ENCODE peak calls at places on chromosomes 2 and 18, in five cellular contexts. V, M, Q, I and W are unnamed samples.

GRCh38 chr2:20666114-20666363 is 905 bp upstream of the GDF7 start:
- DNase-seq in V (no peak), M (no peak), Q (no peak), I (no peak), W (no peak)

GRCh38 chr2:28423856-28424605 is 31.4 kb downstream of the FOSL2 start:
- DNase-seq in V (no peak), M (no peak), Q (peak), I (no peak), W (no peak)

GRCh38 chr2:66840321-66841014 is 405.5 kb downstream of the MEIS1 start:
- DNase-seq in V (no peak), M (no peak), Q (no peak), I (no peak), W (no peak)

GRCh38 chr2:183740241-183740640 is 616.0 kb downstream of the NUP35 start:
- DNase-seq in V (no peak), M (no peak), Q (no peak), I (no peak), W (no peak)

GRCh38 chr2:75074228-75074627 is 115.8 kb downstream of the POLE4 start:
- DNase-seq in V (no peak), M (no peak), Q (no peak), I (no peak), W (no peak)

GRCh38 chr2:39516347-39517101 is 79.4 kb upstream of the MAP4K3 start:
- DNase-seq in V (peak), M (no peak), Q (no peak), I (no peak), W (no peak)

GRCh38 chr2:101972621-101973434 is 18.9 kb upstream of the IL1R2 start:
- DNase-seq in V (no peak), M (no peak), Q (peak), I (no peak), W (no peak)

GRCh38 chr2:239673641-239674040 is 272.8 kb upstream of the HDAC4 start:
- DNase-seq in V (no peak), M (no peak), Q (no peak), I (no peak), W (no peak)

GRCh38 chr18:13562494-13563029 is 163.8 kb downstream of the FAM210A start:
- DNase-seq in V (no peak), M (no peak), Q (no peak), I (no peak), W (no peak)

GRCh38 chr2:176931588-176932563 is 280.7 kb upstream of the HNRNPA3 start:
- DNase-seq in V (no peak), M (no peak), Q (no peak), I (no peak), W (no peak)

GRCh38 chr2:105437708-105438103 is 38.9 kb upstream of the FHL2 start:
- DNase-seq in V (no peak), M (no peak), Q (peak), I (no peak), W (no peak)

GRCh38 chr2:152513681-152514080 is 178.7 kb downstream of the FMNL2 start:
- DNase-seq in V (no peak), M (no peak), Q (peak), I (no peak), W (no peak)

GRCh38 chr2:2109186-2109585 is 221.9 kb downstream of the MYT1L start:
- DNase-seq in V (no peak), M (no peak), Q (no peak), I (no peak), W (no peak)

GRCh38 chr18:77106331-77106730 is 26.3 kb downstream of the MBP start:
- DNase-seq in V (no peak), M (no peak), Q (no peak), I (no peak), W (peak)

GRCh38 chr2:9939587-9940485 is 11.7 kb upstream of the GRHL1 start:
- DNase-seq in V (no peak), M (no peak), Q (no peak), I (no peak), W (no peak)

GRCh38 chr18:60331890-60332289 is 40.7 kb downstream of the MC4R start:
- DNase-seq in V (no peak), M (no peak), Q (no peak), I (no peak), W (no peak)

GRCh38 chr2:211216221-211216620 is 659.8 kb downstream of the CPS1 start:
- DNase-seq in V (no peak), M (no peak), Q (no peak), I (no peak), W (no peak)

GRCh38 chr18:74115046-74115445 is 32.6 kb downstream of the FBXO15 start:
- DNase-seq in V (no peak), M (peak), Q (peak), I (no peak), W (no peak)

GRCh38 chr2:237438082-237438925 is 24.3 kb upstream of the COL6A3 start:
- DNase-seq in V (no peak), M (no peak), Q (no peak), I (peak), W (no peak)

GRCh38 chr2:85393836-85394235 is 16.3 kb downstream of the CAPG start:
- DNase-seq in V (no peak), M (peak), Q (no peak), I (peak), W (no peak)

GRCh38 chr2:85389139-85389538 is 21.0 kb downstream of the CAPG start:
- DNase-seq in V (no peak), M (peak), Q (no peak), I (peak), W (no peak)

GRCh38 chr2:85387754-85388153 is 22.4 kb downstream of the CAPG start:
- DNase-seq in V (no peak), M (no peak), Q (no peak), I (no peak), W (no peak)

GRCh38 chr2:85394256-85394655 is 15.9 kb downstream of the CAPG start:
- DNase-seq in V (no peak), M (peak), Q (no peak), I (peak), W (no peak)

DNA sequence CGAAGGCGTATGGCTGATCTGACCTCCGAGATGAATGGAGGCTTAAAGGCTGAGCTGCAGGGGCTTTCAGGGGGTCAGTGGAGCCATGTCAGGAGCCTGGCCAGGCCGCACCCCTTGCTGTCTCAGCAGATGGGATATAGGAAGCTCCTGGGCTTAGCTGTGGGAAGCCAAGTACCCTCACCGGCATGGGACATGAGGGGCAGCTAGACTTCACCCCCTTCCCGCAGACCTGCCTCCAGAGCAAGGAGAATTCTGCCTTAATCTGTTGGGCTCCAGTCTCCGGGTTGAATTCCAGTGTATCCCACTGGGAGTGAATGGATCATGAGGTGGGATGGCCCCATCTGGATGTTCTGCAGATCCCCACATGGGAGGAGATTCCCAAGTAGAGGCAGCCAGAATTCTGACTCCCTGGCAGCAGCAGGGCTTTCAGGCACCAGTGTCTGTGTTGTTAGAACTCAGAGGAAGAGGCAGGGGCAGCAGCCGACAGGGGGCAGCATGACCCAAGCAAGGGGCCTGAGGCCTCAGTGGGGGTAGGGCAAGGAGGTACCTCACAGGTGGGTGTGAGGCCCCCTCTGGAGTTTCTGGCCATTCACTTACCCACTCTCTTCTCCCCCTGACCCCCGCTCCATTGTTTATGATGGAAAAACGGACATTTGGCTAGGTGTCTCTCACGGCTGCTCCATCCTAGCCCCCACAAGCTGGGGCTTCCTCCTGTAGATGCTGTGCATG is 19.1 kb downstream of the CAPG start:
- DNase-seq in V (peak), M (peak), Q (no peak), I (peak), W (no peak)
- TF ChIP-seq CTCF in V (peak), M (peak), Q (peak), I (peak), W (peak)

GRCh38 chr2:222794585-222795579 is 66.0 kb upstream of the ACSL3 start:
- DNase-seq in V (no peak), M (no peak), Q (no peak), I (no peak), W (no peak)
- H3K27ac ChIP-seq in V (no peak), M (no peak), Q (no peak), I (no peak), W (no peak)

GRCh38 chr2:223549215-223549614 is 52.9 kb downstream of the SCG2 start:
- DNase-seq in V (no peak), M (no peak), Q (peak), I (no peak), W (no peak)

GRCh38 chr2:223545406-223545805 is 56.8 kb downstream of the SCG2 start:
- DNase-seq in V (no peak), M (no peak), Q (no peak), I (no peak), W (no peak)

GRCh38 chr2:223548194-223548593 is 54.0 kb downstream of the SCG2 start:
- DNase-seq in V (no peak), M (no peak), Q (peak), I (no peak), W (no peak)

DNA sequence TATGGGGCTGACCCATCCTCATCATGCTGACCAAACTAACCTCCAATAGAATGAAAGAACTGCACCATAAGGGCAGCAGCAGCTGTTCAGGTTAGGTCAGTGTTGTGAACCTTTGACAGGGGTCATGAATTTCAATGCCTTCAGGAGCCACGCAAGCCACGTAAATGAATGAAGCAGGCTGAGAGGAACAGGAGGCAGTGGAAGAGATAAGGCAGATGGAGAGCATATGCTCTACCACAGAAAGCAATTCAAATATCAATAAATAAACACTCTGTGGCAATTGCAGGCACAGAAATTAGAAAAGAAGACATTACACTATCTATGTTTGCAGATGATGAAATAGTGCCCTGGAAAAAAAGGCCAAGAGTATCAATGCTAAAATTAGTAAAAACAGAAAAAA is 56.3 kb downstream of the SCG2 start:
- DNase-seq in V (no peak), M (no peak), Q (no peak), I (no peak), W (no peak)
- TF ChIP-seq CTCF in V (no peak), M (no peak), Q (no peak), I (no peak), W (no peak)

GRCh38 chr2:207240649-207241048 is 74.9 kb upstream of the KLF7 start:
- DNase-seq in V (no peak), M (no peak), Q (no peak), I (no peak), W (no peak)
- H3K27ac ChIP-seq in V (no peak), M (no peak), Q (peak), I (no peak), W (no peak)